ENCODE peak calls at places on chromosomes 13 and 19, in ten cellular contexts. X is HFF-Myc; C is hippocampal formation; S is HCEC 1CT; D is natural killer cell; Z is hypothalamus; I is activated naive CD4-positive, alpha-beta T cell treated with anti-CD3 and anti-CD28 coated beads, Interleukin-2, amount 10 ng/mL, durations not matched to agents 7 days and 5 days; O is stimulated activated CD8-positive, alpha-beta memory T cell treated with anti-CD3 and anti-CD28 coated beads, Interleukin-4, amount 100 ng/mL, for 24 hours; E is activated T-cell treated with anti-CD3 and anti-CD28 coated beads, Interleukin-2, amount 50 U/mL, for 24 hours; R is GM23248. B is an unnamed sample.

GRCh38 chr19:6062961-6063575 is 47.2 kb downstream of the RFX2 start:
- DNase-seq in X (no peak), C (no peak), S (no peak), D (peak), Z (no peak), I (no peak), O (no peak), E (no peak), R (no peak), B (no peak)

GRCh38 chr19:58558066-58558622 is at the start of gene UBE2M:
- DNase-seq in X (no peak), C (no peak), S (peak), D (no peak), Z (no peak), I (peak), O (no peak), E (no peak), R (peak), B (peak)

GRCh38 chr13:94093652-94094310 is 385.7 kb downstream of the DCT start:
- DNase-seq in X (peak), C (no peak), S (peak), D (no peak), Z (no peak), I (no peak), O (no peak), E (no peak), R (peak), B (no peak)

GRCh38 chr19:16462757-16463250 is 9.0 kb downstream of the EPS15L1 start:
- DNase-seq in X (no peak), C (no peak), S (peak), D (peak), Z (no peak), I (no peak), O (no peak), E (no peak), R (peak), B (no peak)

GRCh38 chr19:14472202-14472961 is 2.8 kb downstream of the PTGER1 start:
- DNase-seq in X (no peak), C (no peak), S (no peak), D (peak), Z (no peak), I (peak), O (peak), E (peak), R (peak), B (peak)

GRCh38 chr13:51523082-51523518 is 61.2 kb upstream of the WDFY2 start:
- DNase-seq in X (no peak), C (no peak), S (peak), D (peak), Z (no peak), I (peak), O (peak), E (peak), R (peak), B (no peak)

GRCh38 chr13:48369988-48370387 is 42.9 kb downstream of the LPAR6 start:
- DNase-seq in X (no peak), C (no peak), S (no peak), D (no peak), Z (no peak), I (no peak), O (no peak), E (no peak), R (no peak), B (no peak)

GRCh38 chr13:112202266-112202665 is 135.3 kb downstream of the SOX1 start:
- DNase-seq in X (no peak), C (no peak), S (no peak), D (no peak), Z (no peak), I (peak), O (no peak), E (no peak), R (no peak), B (no peak)

GRCh38 chr13:79445968-79446645 is 34.8 kb upstream of the NDFIP2 start:
- DNase-seq in X (no peak), C (no peak), S (no peak), D (no peak), Z (no peak), I (peak), O (no peak), E (peak), R (no peak), B (no peak)

GRCh38 chr19:42596391-42597071 is 1.8 kb upstream of the CEACAM8 start:
- DNase-seq in X (no peak), C (no peak), S (peak), D (no peak), Z (no peak), I (peak), O (no peak), E (peak), R (peak), B (peak)